ENCODE peak calls at places on chromosomes 11 and 22, in four cellular contexts. One of them, this sample, is unnamed.

GRCh38 chr22:36405671-36406070 is 17.9 kb upstream of the MYH9 start:
- DNase-seq in K562: no peak
- DNase-seq in HepG2: no peak
- DNase-seq in GM12878: no peak
- DNase-seq in this sample: no peak

GRCh38 chr22:50729391-50730012 is 8.5 kb upstream of the ACR start:
- DNase-seq in K562: no peak
- DNase-seq in GM12878: no peak
- DNase-seq in HepG2: no peak
- DNase-seq in this sample: no peak

GRCh38 chr22:50488886-50489285 is 2.2 kb downstream of the MIOX start:
- DNase-seq in K562: no peak
- DNase-seq in HepG2: no peak
- DNase-seq in GM12878: no peak
- DNase-seq in this sample: no peak

GRCh38 chr11:76206327-76207081 is at the start of gene WNT11:
- DNase-seq in HepG2: no peak
- DNase-seq in K562: peak
- DNase-seq in GM12878: no peak
- DNase-seq in this sample: peak

GRCh38 chr11:119258180-119258579 is 52.0 kb downstream of the CBL start:
- DNase-seq in HepG2: no peak
- DNase-seq in K562: no peak
- DNase-seq in GM12878: no peak
- DNase-seq in this sample: no peak

GRCh38 chr22:32775957-32776356 is 25.5 kb upstream of the TIMP3 start:
- DNase-seq in K562: no peak
- DNase-seq in GM12878: no peak
- DNase-seq in HepG2: peak
- DNase-seq in this sample: peak

GRCh38 chr11:65767406-65767805 is 13.4 kb downstream of the AP5B1 start:
- DNase-seq in HepG2: no peak
- DNase-seq in GM12878: no peak
- DNase-seq in K562: no peak
- DNase-seq in this sample: no peak

GRCh38 chr22:50011447-50012200 is 941 bp downstream of the IL17REL start:
- DNase-seq in HepG2: no peak
- DNase-seq in K562: no peak
- DNase-seq in GM12878: no peak
- DNase-seq in this sample: no peak

GRCh38 chr11:1445741-1446445 is 40.7 kb downstream of the MOB2 start:
- DNase-seq in GM12878: no peak
- DNase-seq in K562: no peak
- DNase-seq in HepG2: no peak
- DNase-seq in this sample: peak

GRCh38 chr11:60970369-60970774 is 1.1 kb upstream of the CD6 start:
- DNase-seq in GM12878: no peak
- DNase-seq in K562: peak
- DNase-seq in HepG2: peak
- DNase-seq in this sample: peak

GRCh38 chr11:121105851-121106250 is 4.8 kb downstream of the TECTA start:
- DNase-seq in HepG2: no peak
- DNase-seq in GM12878: no peak
- DNase-seq in K562: no peak
- DNase-seq in this sample: no peak

GRCh38 chr11:2739531-2740274 is 39.9 kb upstream of the KCNQ1OT1 start:
- DNase-seq in HepG2: no peak
- DNase-seq in K562: peak
- DNase-seq in GM12878: no peak
- DNase-seq in this sample: no peak

GRCh38 chr11:22343411-22344032 is 5.3 kb downstream of the SLC17A6 start:
- DNase-seq in HepG2: no peak
- DNase-seq in K562: no peak
- DNase-seq in GM12878: no peak
- DNase-seq in this sample: no peak

GRCh38 chr11:75174781-75175370 is 24.0 kb downstream of the SLCO2B1 start:
- DNase-seq in HepG2: no peak
- DNase-seq in K562: no peak
- DNase-seq in GM12878: no peak
- DNase-seq in this sample: no peak

GRCh38 chr11:22460181-22460580 is 122.0 kb downstream of the SLC17A6 start:
- DNase-seq in K562: no peak
- DNase-seq in GM12878: no peak
- DNase-seq in HepG2: no peak
- DNase-seq in this sample: no peak

GRCh38 chr11:94171693-94172440 is 43.2 kb downstream of the PANX1 start:
- DNase-seq in GM12878: no peak
- DNase-seq in K562: peak
- DNase-seq in HepG2: peak
- DNase-seq in this sample: peak

GRCh38 chr11:130122141-130122575 is 37.4 kb upstream of the ST14 start:
- DNase-seq in GM12878: no peak
- DNase-seq in HepG2: no peak
- DNase-seq in K562: no peak
- DNase-seq in this sample: no peak

GRCh38 chr11:62132689-62133293 is 9.0 kb downstream of the INCENP start:
- DNase-seq in K562: no peak
- DNase-seq in GM12878: no peak
- DNase-seq in HepG2: no peak
- DNase-seq in this sample: no peak

GRCh38 chr11:126115820-126116319 is 53.2 kb upstream of the CDON start:
- DNase-seq in HepG2: peak
- DNase-seq in K562: no peak
- DNase-seq in GM12878: no peak
- DNase-seq in this sample: peak

GRCh38 chr11:17013548-17014320 is 480 bp downstream of the PLEKHA7 start:
- DNase-seq in HepG2: peak
- DNase-seq in GM12878: no peak
- DNase-seq in K562: no peak
- DNase-seq in this sample: no peak

GRCh38 chr11:47392546-47393162 is 14.3 kb upstream of the SPI1 start:
- DNase-seq in K562: no peak
- DNase-seq in GM12878: no peak
- DNase-seq in HepG2: no peak
- DNase-seq in this sample: no peak

GRCh38 chr11:76148207-76148606 is 58.1 kb downstream of the WNT11 start:
- DNase-seq in K562: no peak
- DNase-seq in GM12878: no peak
- DNase-seq in HepG2: no peak
- DNase-seq in this sample: no peak

GRCh38 chr11:46492540-46492939 is 101.0 kb upstream of the CHRM4 start:
- DNase-seq in K562: no peak
- DNase-seq in GM12878: no peak
- DNase-seq in HepG2: no peak
- DNase-seq in this sample: no peak

GRCh38 chr22:35401863-35402262 is 1.9 kb downstream of the MCM5 start:
- DNase-seq in HepG2: no peak
- DNase-seq in GM12878: no peak
- DNase-seq in K562: no peak
- DNase-seq in this sample: no peak

GRCh38 chr22:42343551-42344081 is 73.2 kb upstream of the TCF20 start:
- DNase-seq in HepG2: no peak
- DNase-seq in K562: peak
- DNase-seq in GM12878: no peak
- DNase-seq in this sample: no peak

GRCh38 chr22:49765951-49766350 is 61.7 kb downstream of the BRD1 start:
- DNase-seq in GM12878: no peak
- DNase-seq in K562: no peak
- DNase-seq in HepG2: no peak
- DNase-seq in this sample: no peak

GRCh38 chr11:131695889-131696429 is 325.5 kb downstream of the NTM start:
- DNase-seq in GM12878: no peak
- DNase-seq in K562: no peak
- DNase-seq in HepG2: no peak
- DNase-seq in this sample: no peak

GRCh38 chr11:116990811-116991210 is 107.4 kb downstream of the SIK3 start:
- DNase-seq in HepG2: no peak
- DNase-seq in K562: no peak
- DNase-seq in GM12878: no peak
- DNase-seq in this sample: no peak

GRCh38 chr11:72217856-72218745 is 1.5 kb downstream of the FOLR2 start:
- DNase-seq in GM12878: no peak
- DNase-seq in HepG2: no peak
- DNase-seq in K562: no peak
- DNase-seq in this sample: no peak

GRCh38 chr11:106644824-106645223 is 373.5 kb downstream of the GUCY1A2 start:
- DNase-seq in GM12878: no peak
- DNase-seq in HepG2: no peak
- DNase-seq in K562: no peak
- DNase-seq in this sample: no peak

GRCh38 chr11:12167098-12167999 is 57.0 kb downstream of the MICAL2 start:
- DNase-seq in GM12878: no peak
- DNase-seq in HepG2: peak
- DNase-seq in K562: peak
- DNase-seq in this sample: peak

GRCh38 chr11:96012086-96012824 is 88.3 kb upstream of the MTMR2 start:
- DNase-seq in HepG2: peak
- DNase-seq in GM12878: peak
- DNase-seq in K562: peak
- DNase-seq in this sample: peak

GRCh38 chr22:44245438-44245837 is 64.7 kb downstream of the PARVG start:
- DNase-seq in GM12878: no peak
- DNase-seq in K562: no peak
- DNase-seq in HepG2: no peak
- DNase-seq in this sample: no peak

DNA sequence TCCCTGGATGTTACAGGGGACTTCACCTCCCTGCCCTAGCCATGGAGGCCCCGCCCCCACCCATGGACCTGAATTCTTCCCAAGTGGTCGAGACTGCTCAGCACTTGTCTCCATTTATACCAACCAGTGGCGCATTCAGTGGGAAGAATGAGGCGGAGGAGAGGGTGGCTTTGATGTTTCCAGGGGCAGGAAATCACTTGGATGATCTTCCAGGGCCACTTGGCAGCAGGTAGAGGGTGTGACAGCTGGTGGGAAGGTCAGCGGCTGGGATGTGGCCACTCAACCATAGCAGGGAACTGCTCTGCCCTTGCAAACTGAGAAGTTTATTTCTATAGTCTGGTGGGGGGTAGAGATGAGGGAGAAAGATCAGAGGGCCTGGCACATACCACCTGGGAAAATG is 155.2 kb upstream of the BLID start:
- DNase-seq in HepG2: no peak
- DNase-seq in GM12878: no peak
- DNase-seq in K562: no peak
- DNase-seq in this sample: no peak
- TF ChIP-seq BHLHE40 in HepG2: no peak
- TF ChIP-seq BHLHE40 in GM12878: no peak
- TF ChIP-seq BHLHE40 in K562: no peak
- TF ChIP-seq BHLHE40 in this sample: no peak

GRCh38 chr11:69648679-69649575 is 8.0 kb downstream of the CCND1 start:
- DNase-seq in K562: no peak
- DNase-seq in HepG2: no peak
- DNase-seq in GM12878: no peak
- DNase-seq in this sample: no peak

GRCh38 chr11:69650081-69650831 is 9.3 kb downstream of the CCND1 start:
- DNase-seq in HepG2: no peak
- DNase-seq in K562: no peak
- DNase-seq in GM12878: no peak
- DNase-seq in this sample: no peak

GRCh38 chr11:69647761-69648497 is 7.0 kb downstream of the CCND1 start:
- DNase-seq in HepG2: no peak
- DNase-seq in K562: no peak
- DNase-seq in GM12878: no peak
- DNase-seq in this sample: no peak

GRCh38 chr11:69650832-69651344 is 9.9 kb downstream of the CCND1 start:
- DNase-seq in K562: no peak
- DNase-seq in HepG2: no peak
- DNase-seq in GM12878: no peak
- DNase-seq in this sample: no peak

DNA sequence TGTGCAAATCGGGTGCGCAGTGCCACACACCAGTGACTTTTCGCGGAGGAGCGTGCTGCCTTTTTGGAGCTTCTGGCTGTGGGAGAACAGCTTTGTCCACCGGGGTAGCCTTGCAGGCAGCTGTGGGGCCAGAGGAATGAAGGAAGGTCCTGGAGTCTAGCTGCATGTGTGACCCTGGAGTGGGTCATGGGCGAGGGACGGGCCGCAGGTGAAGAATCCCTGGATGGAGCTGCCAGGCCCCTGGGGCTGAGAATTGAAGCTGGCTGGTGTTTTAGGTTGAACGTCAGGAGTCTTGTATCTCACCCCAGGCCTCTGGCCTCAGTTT is 8.6 kb downstream of the CCND1 start:
- DNase-seq in K562: no peak
- DNase-seq in GM12878: no peak
- DNase-seq in HepG2: no peak
- DNase-seq in this sample: no peak
- TF ChIP-seq KDM1A in K562: no peak
- TF ChIP-seq KDM1A in GM12878: no peak
- TF ChIP-seq KDM1A in HepG2: no peak
- TF ChIP-seq KDM1A in this sample: no peak

GRCh38 chr11:110470716-110471115 is 41.0 kb downstream of the FDX1 start:
- DNase-seq in GM12878: no peak
- DNase-seq in HepG2: no peak
- DNase-seq in K562: no peak
- DNase-seq in this sample: no peak

GRCh38 chr11:110471315-110471714 is 41.6 kb downstream of the FDX1 start:
- DNase-seq in K562: no peak
- DNase-seq in HepG2: no peak
- DNase-seq in GM12878: no peak
- DNase-seq in this sample: no peak

GRCh38 chr11:110473666-110474065 is 43.9 kb downstream of the FDX1 start:
- DNase-seq in HepG2: peak
- DNase-seq in K562: no peak
- DNase-seq in GM12878: no peak
- DNase-seq in this sample: no peak

GRCh38 chr11:110474578-110474977 is 44.8 kb downstream of the FDX1 start:
- DNase-seq in HepG2: no peak
- DNase-seq in GM12878: no peak
- DNase-seq in K562: no peak
- DNase-seq in this sample: no peak

GRCh38 chr11:110472858-110473257 is 43.1 kb downstream of the FDX1 start:
- DNase-seq in GM12878: no peak
- DNase-seq in K562: no peak
- DNase-seq in HepG2: no peak
- DNase-seq in this sample: no peak
- H3K27ac ChIP-seq in GM12878: no peak
- H3K27ac ChIP-seq in K562: no peak
- H3K27ac ChIP-seq in HepG2: no peak
- H3K27ac ChIP-seq in this sample: no peak

DNA sequence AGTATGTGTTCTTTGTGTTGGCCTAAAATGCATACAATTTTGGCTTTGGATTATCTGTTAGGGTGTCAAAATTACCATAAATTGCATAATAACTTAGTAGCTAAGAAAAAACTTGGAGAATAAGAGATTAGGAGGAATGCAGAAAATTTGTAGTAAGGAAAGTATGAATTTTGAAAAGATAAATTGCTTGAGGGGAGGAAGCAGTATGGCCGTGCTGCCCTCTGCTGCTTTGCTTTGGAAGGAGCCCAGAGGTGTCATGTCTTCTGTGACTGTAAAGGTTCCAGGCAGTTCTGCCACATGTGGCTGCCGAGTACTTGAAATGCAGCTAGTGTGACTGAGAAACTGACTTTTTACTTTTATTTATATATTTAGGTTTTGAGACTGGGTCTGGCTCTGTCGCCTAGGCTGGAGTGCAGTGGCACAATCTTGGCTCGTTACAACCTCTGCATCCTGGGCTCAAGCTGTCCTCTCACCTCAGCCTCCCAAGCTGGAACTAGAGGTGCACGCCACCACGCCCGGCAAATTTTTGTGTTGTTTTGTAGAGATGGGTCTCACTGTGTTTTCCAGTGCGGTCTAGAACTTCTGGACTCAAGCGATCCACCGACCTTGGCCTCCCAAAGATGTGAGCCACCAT is 1.8 kb downstream of the ADSL start:
- DNase-seq in GM12878: no peak
- DNase-seq in HepG2: peak
- DNase-seq in K562: peak
- DNase-seq in this sample: peak
- TF ChIP-seq BHLHE40 in GM12878: no peak
- TF ChIP-seq BHLHE40 in HepG2: no peak
- TF ChIP-seq BHLHE40 in K562: no peak
- TF ChIP-seq BHLHE40 in this sample: no peak

This sample was measured in A549.